ENCODE peak calls at places on chromosome 17, in seven cellular contexts. P is NCI-H1092, F is AG10803, O is heart left ventricle, M is upper lobe of right lung, N is lung microvascular endothelial cell, R is GM23338. V is an unnamed sample.
A peak's percentile ranks its signal among the peaks of the same experiment; 100 is the strongest.

GRCh38 chr17:65229596-65229995 is 92.4 kb downstream of the RGS9 start:
- DNase-seq in P (no peak), F (no peak), O (no peak), M (no peak), N (no peak), R (no peak), V (no peak)

GRCh38 chr17:3693829-3694231 is 2.1 kb downstream of the P2RX5 start:
- DNase-seq in P (no peak), F (no peak), O (no peak), M (no peak), N (no peak), R (no peak), V (peak; percentile 63)

GRCh38 chr17:57455063-57455914 is 199.0 kb downstream of the MSI2 start:
- DNase-seq in P (no peak), F (peak; percentile 38), O (peak; percentile 72), M (no peak), N (no peak), R (no peak), V (peak; percentile 74)

GRCh38 chr17:45086346-45086745 is 25.2 kb downstream of the NMT1 start:
- DNase-seq in P (no peak), F (no peak), O (no peak), M (no peak), N (no peak), R (no peak), V (no peak)

GRCh38 chr17:58244958-58245357 is 6.6 kb downstream of the LPO start:
- DNase-seq in P (no peak), F (no peak), O (no peak), M (no peak), N (no peak), R (no peak), V (no peak)

GRCh38 chr17:59617141-59617757 is 2.4 kb upstream of the CLTC start:
- DNase-seq in P (no peak), F (no peak), O (no peak), M (no peak), N (no peak), R (no peak), V (no peak)

GRCh38 chr17:55354941-55355340 is 66.7 kb downstream of the MMD start:
- DNase-seq in P (no peak), F (no peak), O (no peak), M (no peak), N (no peak), R (no peak), V (no peak)

GRCh38 chr17:57671546-57672204 is 73.4 kb downstream of the CCDC182 start:
- DNase-seq in P (peak; percentile 62), F (peak; percentile 74), O (peak; percentile 87), M (peak; percentile 86), N (peak; percentile 79), R (peak; percentile 95), V (peak; percentile 74)

GRCh38 chr17:82913304-82914043 is 73.7 kb upstream of the ZNF750 start:
- DNase-seq in P (no peak), F (no peak), O (no peak), M (no peak), N (peak; percentile 43), R (no peak), V (peak; percentile 15)

GRCh38 chr17:65117384-65118035 is 19.7 kb upstream of the RGS9 start:
- DNase-seq in P (no peak), F (no peak), O (no peak), M (no peak), N (no peak), R (no peak), V (no peak)

V was measured in LHCN-M2.